ENCODE peak calls at places on chromosomes 1 and 21, in six cellular contexts. Q, D, O, K, C and E are unnamed samples.

GRCh38 chr1:19405195-19405760 is 80.1 kb downstream of the CAPZB start:
- DNase-seq in Q (no peak), D (no peak), O (no peak), K (peak), C (no peak), E (no peak)

GRCh38 chr1:235515844-235516512 is 11.7 kb upstream of the B3GALNT2 start:
- DNase-seq in Q (no peak), D (no peak), O (no peak), K (no peak), C (no peak), E (no peak)

GRCh38 chr1:55018395-55018794 is 19.7 kb downstream of the BSND start:
- DNase-seq in Q (no peak), D (no peak), O (no peak), K (no peak), C (no peak), E (no peak)

GRCh38 chr1:111515291-111516007 is 12.0 kb upstream of the ADORA3 start:
- DNase-seq in Q (no peak), D (peak), O (peak), K (peak), C (no peak), E (no peak)

GRCh38 chr1:223611939-223612338 is 53.6 kb downstream of the CAPN8 start:
- DNase-seq in Q (no peak), D (no peak), O (no peak), K (no peak), C (no peak), E (no peak)

GRCh38 chr1:20992327-20993056 is 184.2 kb downstream of the EIF4G3 start:
- DNase-seq in Q (no peak), D (no peak), O (no peak), K (no peak), C (no peak), E (no peak)

GRCh38 chr1:160045653-160046052 is 13.9 kb upstream of the PIGM start:
- DNase-seq in Q (no peak), D (no peak), O (no peak), K (no peak), C (no peak), E (no peak)

GRCh38 chr1:206575165-206575893 is 36.9 kb downstream of the EIF2D start:
- DNase-seq in Q (no peak), D (peak), O (peak), K (peak), C (peak), E (peak)

GRCh38 chr1:209863766-209864485 is 36.2 kb downstream of the UTP25 start:
- DNase-seq in Q (no peak), D (no peak), O (no peak), K (no peak), C (no peak), E (no peak)

GRCh38 chr1:39116868-39117728 is 87.4 kb upstream of the MACF1 start:
- DNase-seq in Q (no peak), D (no peak), O (peak), K (no peak), C (no peak), E (no peak)

GRCh38 chr21:35070436-35070835 is 21.3 kb upstream of the RUNX1 start:
- DNase-seq in Q (no peak), D (no peak), O (no peak), K (no peak), C (no peak), E (no peak)

GRCh38 chr1:8718878-8719361 is 98.5 kb downstream of the RERE start:
- DNase-seq in Q (no peak), D (no peak), O (no peak), K (peak), C (no peak), E (no peak)

GRCh38 chr21:33655591-33656221 is 13.4 kb downstream of the ITSN1 start:
- DNase-seq in Q (no peak), D (no peak), O (peak), K (peak), C (no peak), E (peak)

GRCh38 chr21:46045154-46045553 is 52.8 kb upstream of the COL6A2 start:
- DNase-seq in Q (no peak), D (no peak), O (no peak), K (no peak), C (no peak), E (no peak)

GRCh38 chr1:3496916-3497315 is 42.5 kb downstream of the ARHGEF16 start:
- DNase-seq in Q (no peak), D (no peak), O (no peak), K (no peak), C (no peak), E (no peak)

GRCh38 chr1:223704921-223705878 is 7.1 kb upstream of the CAPN2 start:
- DNase-seq in Q (no peak), D (no peak), O (no peak), K (no peak), C (no peak), E (no peak)

GRCh38 chr1:150560986-150561829 is 12.0 kb downstream of the ADAMTSL4 start:
- DNase-seq in Q (peak), D (peak), O (peak), K (peak), C (peak), E (peak)

GRCh38 chr1:107057197-107058133 is 991 bp downstream of the PRMT6 start:
- DNase-seq in Q (peak), D (peak), O (peak), K (peak), C (peak), E (peak)

GRCh38 chr1:234782057-234782800 is 172.3 kb upstream of the IRF2BP2 start:
- DNase-seq in Q (no peak), D (no peak), O (no peak), K (no peak), C (no peak), E (no peak)

GRCh38 chr21:14926186-14926585 is 138.6 kb downstream of the NRIP1 start:
- DNase-seq in Q (no peak), D (no peak), O (no peak), K (no peak), C (no peak), E (no peak)

GRCh38 chr1:207752456-207753132 is 740 bp downstream of the CD46 start:
- DNase-seq in Q (no peak), D (peak), O (peak), K (peak), C (no peak), E (no peak)

GRCh38 chr1:75079535-75080290 is 54.5 kb upstream of the LHX8 start:
- DNase-seq in Q (no peak), D (no peak), O (no peak), K (no peak), C (no peak), E (no peak)

GRCh38 chr1:236394905-236395779 is 1.1 kb downstream of the EDARADD start:
- DNase-seq in Q (no peak), D (peak), O (no peak), K (peak), C (peak), E (no peak)

GRCh38 chr1:210302501-210302900 is 26.2 kb upstream of the HHAT start:
- DNase-seq in Q (peak), D (no peak), O (no peak), K (no peak), C (no peak), E (no peak)

GRCh38 chr1:201487742-201488141 is 18.8 kb upstream of the PHLDA3 start:
- DNase-seq in Q (no peak), D (no peak), O (no peak), K (no peak), C (no peak), E (no peak)

GRCh38 chr1:29642519-29642918 is 406.2 kb downstream of the PTPRU start:
- DNase-seq in Q (no peak), D (no peak), O (no peak), K (no peak), C (no peak), E (no peak)

GRCh38 chr1:237873487-237873927 is 17.2 kb downstream of the ZP4 start:
- DNase-seq in Q (no peak), D (no peak), O (no peak), K (peak), C (no peak), E (no peak)

GRCh38 chr1:220243947-220244346 is 28.3 kb downstream of the RAB3GAP2 start:
- DNase-seq in Q (no peak), D (no peak), O (no peak), K (no peak), C (no peak), E (no peak)

GRCh38 chr1:12616709-12617373 is 1.2 kb downstream of the DHRS3 start:
- DNase-seq in Q (no peak), D (no peak), O (peak), K (no peak), C (no peak), E (no peak)

GRCh38 chr21:43733529-43734071 is 14.7 kb downstream of the PDXK start:
- DNase-seq in Q (no peak), D (no peak), O (no peak), K (no peak), C (no peak), E (no peak)

GRCh38 chr1:224864006-224864405 is 65.5 kb upstream of the DNAH14 start:
- DNase-seq in Q (no peak), D (no peak), O (no peak), K (no peak), C (no peak), E (no peak)

GRCh38 chr1:203152158-203153034 is 23.2 kb downstream of the MYBPH start:
- DNase-seq in Q (no peak), D (no peak), O (no peak), K (no peak), C (no peak), E (no peak)

GRCh38 chr1:83033682-83034081 is 965.2 kb downstream of the TTLL7 start:
- DNase-seq in Q (no peak), D (no peak), O (no peak), K (no peak), C (no peak), E (no peak)

GRCh38 chr1:7398982-7399381 is 372.1 kb upstream of the VAMP3 start:
- DNase-seq in Q (no peak), D (no peak), O (no peak), K (peak), C (no peak), E (no peak)

GRCh38 chr1:225762002-225762441 is 15.6 kb upstream of the SRP9 start:
- DNase-seq in Q (no peak), D (no peak), O (peak), K (no peak), C (no peak), E (no peak)

GRCh38 chr1:67832737-67833594 is at the start of gene GNG12:
- DNase-seq in Q (no peak), D (peak), O (peak), K (peak), C (no peak), E (no peak)

GRCh38 chr1:16017461-16018303 is at the start of gene HSPB7:
- DNase-seq in Q (peak), D (peak), O (peak), K (peak), C (no peak), E (no peak)

GRCh38 chr1:199282910-199283309 is 644.1 kb downstream of the PTPRC start:
- DNase-seq in Q (no peak), D (no peak), O (no peak), K (no peak), C (no peak), E (no peak)

GRCh38 chr1:33007190-33008050 is 29.3 kb downstream of the AK2 start:
- DNase-seq in Q (peak), D (no peak), O (peak), K (peak), C (no peak), E (peak)

GRCh38 chr1:161196111-161196510 is 2.7 kb downstream of the ADAMTS4 start:
- DNase-seq in Q (no peak), D (no peak), O (no peak), K (no peak), C (no peak), E (no peak)

GRCh38 chr1:161193561-161194235 is 5.2 kb downstream of the ADAMTS4 start:
- DNase-seq in Q (no peak), D (no peak), O (no peak), K (no peak), C (no peak), E (no peak)

GRCh38 chr1:161192476-161193465 is 6.1 kb downstream of the ADAMTS4 start:
- DNase-seq in Q (no peak), D (peak), O (peak), K (peak), C (peak), E (peak)

GRCh38 chr1:161196521-161197451 is 2.1 kb downstream of the ADAMTS4 start:
- DNase-seq in Q (no peak), D (peak), O (no peak), K (peak), C (no peak), E (peak)

GRCh38 chr1:161195171-161195570 is 3.7 kb downstream of the ADAMTS4 start:
- DNase-seq in Q (no peak), D (no peak), O (no peak), K (no peak), C (no peak), E (no peak)
- H3K4me3 ChIP-seq in Q (no peak), D (no peak), O (no peak), K (no peak), C (no peak), E (no peak)

GRCh38 chr1:78005755-78006154 is 1.0 kb downstream of the DNAJB4 start:
- DNase-seq in Q (no peak), D (peak), O (no peak), K (no peak), C (no peak), E (peak)

GRCh38 chr1:78005347-78005722 is 596 bp downstream of the DNAJB4 start:
- DNase-seq in Q (no peak), D (no peak), O (no peak), K (no peak), C (no peak), E (no peak)

GRCh38 chr1:78004719-78005346 is at the start of gene DNAJB4:
- DNase-seq in Q (peak), D (peak), O (peak), K (peak), C (peak), E (peak)

GRCh38 chr1:78003882-78004718 is 639 bp upstream of the DNAJB4 start:
- DNase-seq in Q (no peak), D (peak), O (peak), K (peak), C (peak), E (peak)

DNA sequence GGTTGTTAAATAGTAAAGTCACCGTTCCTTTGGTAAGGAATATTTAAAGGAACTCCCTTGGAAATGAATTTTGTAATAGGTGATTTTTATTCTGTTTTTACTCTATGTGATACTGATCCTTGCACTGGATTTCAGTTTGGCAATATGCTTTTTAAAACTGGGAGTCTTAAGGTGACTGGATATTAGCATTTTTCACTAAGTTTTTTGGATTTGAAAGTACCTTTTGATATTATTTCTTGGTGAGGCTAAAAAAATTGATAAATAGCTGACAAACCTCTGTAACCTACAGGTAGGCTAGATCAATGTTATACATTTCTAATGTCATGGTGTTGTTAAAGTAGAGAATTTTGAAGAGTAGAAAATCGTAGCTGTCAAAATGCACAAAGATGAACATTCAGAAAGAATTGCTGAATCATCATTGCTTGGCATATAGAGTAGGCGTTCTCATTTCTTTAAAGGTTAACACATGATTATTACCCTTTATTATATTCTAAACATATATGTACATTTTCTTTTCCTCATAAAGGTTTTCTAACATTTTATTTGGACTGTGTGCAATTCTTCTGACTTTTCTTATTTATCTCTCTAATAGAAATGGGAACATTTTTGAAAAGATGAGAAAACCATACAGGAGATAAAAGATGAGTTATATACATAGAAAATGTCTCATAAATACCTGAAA is 1.5 kb upstream of the DNAJB4 start:
- DNase-seq in Q (no peak), D (no peak), O (no peak), K (no peak), C (no peak), E (no peak)
- H3K27ac ChIP-seq in Q (peak), D (peak), O (peak), K (peak), C (peak), E (no peak)

GRCh38 chr1:183039330-183039729 is 16.1 kb downstream of the LAMC1 start:
- DNase-seq in Q (no peak), D (no peak), O (no peak), K (no peak), C (no peak), E (no peak)
- H3K4me3 ChIP-seq in Q (no peak), D (no peak), O (no peak), K (no peak), C (no peak), E (no peak)

GRCh38 chr21:36159356-36159921 is 2.8 kb downstream of the DOP1B start:
- DNase-seq in Q (no peak), D (no peak), O (peak), K (no peak), C (no peak), E (no peak)

GRCh38 chr21:36156339-36156814 is 247 bp upstream of the DOP1B start:
- DNase-seq in Q (peak), D (peak), O (peak), K (peak), C (peak), E (peak)

GRCh38 chr21:36160850-36161178 is 4.2 kb downstream of the DOP1B start:
- DNase-seq in Q (no peak), D (no peak), O (no peak), K (no peak), C (no peak), E (no peak)

GRCh38 chr21:36155603-36156338 is 853 bp upstream of the DOP1B start:
- DNase-seq in Q (no peak), D (no peak), O (peak), K (peak), C (peak), E (no peak)

GRCh38 chr21:36156815-36157670 is at the start of gene DOP1B:
- DNase-seq in Q (no peak), D (no peak), O (no peak), K (peak), C (peak), E (no peak)
- H3K27ac ChIP-seq in Q (peak), D (peak), O (peak), K (no peak), C (peak), E (no peak)

DNA sequence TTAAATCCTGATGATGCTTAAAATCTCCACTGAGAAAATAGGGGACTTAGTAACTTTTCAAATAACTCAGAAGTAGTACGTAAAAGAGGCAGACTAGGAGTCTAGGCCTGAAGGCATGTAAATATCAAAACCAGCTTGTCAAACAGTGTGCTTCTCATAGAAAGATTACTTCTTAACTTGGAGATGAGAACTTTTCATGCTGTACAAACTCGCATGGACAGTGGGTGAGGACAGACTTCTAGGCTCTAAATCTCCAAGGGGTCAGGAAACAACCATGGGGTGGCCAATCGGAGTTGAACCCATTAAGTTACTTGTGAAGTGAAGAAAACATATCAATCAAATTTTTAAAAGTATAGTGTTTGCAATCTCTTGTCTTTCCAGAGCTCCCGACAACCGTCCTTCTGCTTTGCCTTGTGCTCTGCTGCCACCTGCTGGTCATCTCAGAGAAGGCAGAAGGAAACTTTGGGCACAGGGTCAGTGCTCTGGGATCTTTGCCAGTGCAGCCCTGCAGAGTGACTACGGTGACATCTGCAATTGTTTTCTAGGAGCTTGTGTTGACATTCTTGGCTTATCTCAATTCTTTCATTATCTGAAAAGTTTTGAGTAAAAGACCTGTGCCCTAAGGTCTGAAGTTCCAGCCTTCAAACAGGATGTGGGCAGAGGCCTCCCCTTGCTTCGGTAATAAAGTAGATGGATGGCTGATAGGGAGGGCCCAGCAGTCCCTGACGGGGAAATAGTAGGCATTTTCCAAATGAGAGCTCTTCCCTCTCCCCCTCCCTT is 105.1 kb upstream of the PDE4B start:
- DNase-seq in Q (peak), D (peak), O (peak), K (peak), C (peak), E (peak)
- H3K4me3 ChIP-seq in Q (no peak), D (no peak), O (no peak), K (no peak), C (no peak), E (no peak)

DNA sequence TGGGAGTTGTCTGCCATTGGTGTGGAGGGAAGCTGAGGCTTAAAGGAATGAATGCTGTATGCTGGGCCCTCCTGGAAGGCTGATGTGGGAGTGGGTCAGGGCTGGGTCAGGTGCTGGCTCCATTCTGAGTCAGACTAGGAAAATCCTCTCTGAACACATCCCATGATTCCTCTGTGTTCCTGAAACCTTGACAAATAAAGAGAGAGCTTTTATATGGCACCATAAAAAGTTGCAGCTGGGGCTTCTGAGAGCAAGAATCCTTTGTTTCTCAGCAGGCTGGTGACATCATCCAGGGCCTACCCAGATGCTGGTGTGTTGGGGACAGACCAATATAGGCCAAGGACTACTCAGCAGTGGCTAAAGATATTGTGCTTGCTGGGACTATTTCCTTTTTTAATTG is 27.8 kb upstream of the NFASC start:
- DNase-seq in Q (no peak), D (no peak), O (no peak), K (no peak), C (no peak), E (no peak)
- H3K27ac ChIP-seq in Q (no peak), D (no peak), O (no peak), K (no peak), C (no peak), E (no peak)